ENCODE peak calls at places on chromosomes 6 and 20, in six cellular contexts. Z, M, U, L, S and G are unnamed samples.

GRCh38 chr6:35955521-35955920 is 34.6 kb upstream of the SRPK1 start:
- DNase-seq in Z (no peak), M (no peak), U (no peak), L (no peak), S (no peak), G (no peak)

GRCh38 chr6:114520976-114521375 is 178.2 kb upstream of the HS3ST5 start:
- DNase-seq in Z (no peak), M (no peak), U (no peak), L (no peak), S (no peak), G (no peak)

GRCh38 chr6:73666393-73666792 is 12.6 kb upstream of the SLC17A5 start:
- DNase-seq in Z (no peak), M (no peak), U (no peak), L (no peak), S (no peak), G (no peak)

GRCh38 chr6:20274115-20274514 is 61.8 kb upstream of the MBOAT1 start:
- DNase-seq in Z (no peak), M (no peak), U (no peak), L (no peak), S (no peak), G (no peak)

GRCh38 chr6:168045141-168045691 is 33.8 kb downstream of the FRMD1 start:
- DNase-seq in Z (no peak), M (no peak), U (no peak), L (no peak), S (no peak), G (no peak)

GRCh38 chr20:13234961-13235360 is 13.9 kb downstream of the ISM1 start:
- DNase-seq in Z (no peak), M (no peak), U (no peak), L (no peak), S (no peak), G (no peak)

GRCh38 chr6:128899651-128900050 is 16.7 kb downstream of the LAMA2 start:
- DNase-seq in Z (no peak), M (no peak), U (no peak), L (no peak), S (no peak), G (no peak)

GRCh38 chr6:54283877-54284860 is 24.1 kb upstream of the TINAG start:
- DNase-seq in Z (peak), M (no peak), U (no peak), L (no peak), S (no peak), G (no peak)

GRCh38 chr20:49567421-49568256 is at the start of gene PTGIS:
- DNase-seq in Z (no peak), M (no peak), U (peak), L (no peak), S (peak), G (no peak)

GRCh38 chr20:30376767-30377658 is 880.5 kb upstream of the DEFB115 start:
- DNase-seq in Z (peak), M (peak), U (peak), L (peak), S (peak), G (peak)

GRCh38 chr6:4962905-4963304 is 40.9 kb downstream of the RPP40 start:
- DNase-seq in Z (peak), M (no peak), U (no peak), L (no peak), S (no peak), G (no peak)

GRCh38 chr6:108578595-108579038 is 17.9 kb downstream of the FOXO3 start:
- DNase-seq in Z (peak), M (no peak), U (no peak), L (no peak), S (no peak), G (no peak)

GRCh38 chr6:54801669-54802068 is 44.9 kb upstream of the FAM83B start:
- DNase-seq in Z (peak), M (peak), U (no peak), L (no peak), S (no peak), G (no peak)

GRCh38 chr6:31661867-31662723 is 1.5 kb upstream of the C6orf47 start:
- DNase-seq in Z (no peak), M (no peak), U (no peak), L (no peak), S (no peak), G (peak)

GRCh38 chr6:18262812-18263560 is 1.3 kb downstream of the DEK start:
- DNase-seq in Z (peak), M (no peak), U (no peak), L (peak), S (no peak), G (no peak)

GRCh38 chr6:81820979-81821378 is 68.5 kb upstream of the TENT5A start:
- DNase-seq in Z (no peak), M (no peak), U (no peak), L (no peak), S (no peak), G (no peak)

GRCh38 chr20:16158090-16158975 is 414.9 kb downstream of the KIF16B start:
- DNase-seq in Z (no peak), M (no peak), U (peak), L (no peak), S (no peak), G (peak)

GRCh38 chr6:12719017-12719416 is 2.5 kb downstream of the PHACTR1 start:
- DNase-seq in Z (no peak), M (no peak), U (no peak), L (no peak), S (no peak), G (no peak)

GRCh38 chr6:169988769-169989550 is 237.5 kb downstream of the ERMARD start:
- DNase-seq in Z (no peak), M (no peak), U (no peak), L (no peak), S (no peak), G (no peak)

GRCh38 chr6:22062807-22063408 is 233.9 kb downstream of the PRL start:
- DNase-seq in Z (no peak), M (no peak), U (no peak), L (peak), S (no peak), G (peak)